ENCODE peak calls at places on chromosomes 4 and X, in five cellular contexts. One of them, this sample, is unnamed.

GRCh38 chr4:74441744-74442143 is 3.2 kb upstream of the AREG start:
- DNase-seq in GM12864: no peak
- DNase-seq in bronchial epithelial cell: peak
- DNase-seq in neural progenitor cell: no peak
- DNase-seq in suprapubic skin: no peak
- DNase-seq in this sample: no peak

GRCh38 chrX:147958316-147958715 is 22.8 kb upstream of the FMR1NB start:
- DNase-seq in GM12864: no peak
- DNase-seq in suprapubic skin: no peak
- DNase-seq in bronchial epithelial cell: peak
- DNase-seq in neural progenitor cell: no peak
- DNase-seq in this sample: no peak

GRCh38 chr4:31045724-31046318 is 325.7 kb downstream of the PCDH7 start:
- DNase-seq in neural progenitor cell: no peak
- DNase-seq in suprapubic skin: no peak
- DNase-seq in bronchial epithelial cell: peak
- DNase-seq in GM12864: no peak
- DNase-seq in this sample: no peak

GRCh38 chr4:106978046-106978774 is 57.9 kb downstream of the DKK2 start:
- DNase-seq in suprapubic skin: no peak
- DNase-seq in GM12864: no peak
- DNase-seq in neural progenitor cell: peak
- DNase-seq in bronchial epithelial cell: no peak
- DNase-seq in this sample: no peak

GRCh38 chr4:151325320-151326246 is at the start of gene SH3D19:
- DNase-seq in neural progenitor cell: peak
- DNase-seq in suprapubic skin: peak
- DNase-seq in GM12864: no peak
- DNase-seq in bronchial epithelial cell: peak
- DNase-seq in this sample: no peak

GRCh38 chr4:74073358-74073757 is 25.6 kb downstream of the CXCL2 start:
- DNase-seq in suprapubic skin: no peak
- DNase-seq in bronchial epithelial cell: no peak
- DNase-seq in neural progenitor cell: no peak
- DNase-seq in GM12864: no peak
- DNase-seq in this sample: no peak

GRCh38 chr4:7929530-7929951 is 10.1 kb downstream of the AFAP1 start:
- DNase-seq in bronchial epithelial cell: peak
- DNase-seq in suprapubic skin: peak
- DNase-seq in neural progenitor cell: peak
- DNase-seq in GM12864: no peak
- DNase-seq in this sample: no peak

GRCh38 chrX:115333446-115333845 is 43.9 kb downstream of the LUZP4 start:
- DNase-seq in suprapubic skin: no peak
- DNase-seq in bronchial epithelial cell: no peak
- DNase-seq in neural progenitor cell: no peak
- DNase-seq in GM12864: no peak
- DNase-seq in this sample: no peak

GRCh38 chr4:151175204-151175603 is 75.8 kb downstream of the RPS3A start:
- DNase-seq in GM12864: no peak
- DNase-seq in bronchial epithelial cell: no peak
- DNase-seq in suprapubic skin: no peak
- DNase-seq in neural progenitor cell: no peak
- DNase-seq in this sample: no peak

GRCh38 chrX:19750028-19750786 is 137.2 kb downstream of the SH3KBP1 start:
- DNase-seq in bronchial epithelial cell: no peak
- DNase-seq in neural progenitor cell: no peak
- DNase-seq in suprapubic skin: no peak
- DNase-seq in GM12864: no peak
- DNase-seq in this sample: no peak

GRCh38 chr4:145618210-145618911 is 824 bp upstream of the MMAA start:
- DNase-seq in GM12864: no peak
- DNase-seq in neural progenitor cell: peak
- DNase-seq in suprapubic skin: no peak
- DNase-seq in bronchial epithelial cell: no peak
- DNase-seq in this sample: no peak

GRCh38 chr4:16597829-16598228 is 300.6 kb downstream of the LDB2 start:
- DNase-seq in neural progenitor cell: peak
- DNase-seq in suprapubic skin: no peak
- DNase-seq in GM12864: no peak
- DNase-seq in bronchial epithelial cell: no peak
- DNase-seq in this sample: no peak

GRCh38 chr4:122831515-122832196 is 5.0 kb downstream of the FGF2 start:
- DNase-seq in bronchial epithelial cell: peak
- DNase-seq in suprapubic skin: no peak
- DNase-seq in neural progenitor cell: no peak
- DNase-seq in GM12864: no peak
- DNase-seq in this sample: no peak

GRCh38 chr4:78776729-78777555 is 792 bp downstream of the BMP2K start:
- DNase-seq in GM12864: no peak
- DNase-seq in neural progenitor cell: peak
- DNase-seq in bronchial epithelial cell: peak
- DNase-seq in suprapubic skin: peak
- DNase-seq in this sample: no peak

GRCh38 chr4:67393699-67394281 is 151.5 kb downstream of the CENPC start:
- DNase-seq in GM12864: no peak
- DNase-seq in neural progenitor cell: peak
- DNase-seq in suprapubic skin: no peak
- DNase-seq in bronchial epithelial cell: peak
- DNase-seq in this sample: no peak

GRCh38 chr4:81260443-81261102 is 45.6 kb upstream of the PRKG2 start:
- DNase-seq in suprapubic skin: no peak
- DNase-seq in GM12864: no peak
- DNase-seq in bronchial epithelial cell: no peak
- DNase-seq in neural progenitor cell: peak
- DNase-seq in this sample: no peak

GRCh38 chr4:1602621-1603412 is 81.3 kb downstream of the FAM53A start:
- DNase-seq in bronchial epithelial cell: no peak
- DNase-seq in suprapubic skin: peak
- DNase-seq in neural progenitor cell: no peak
- DNase-seq in GM12864: no peak
- DNase-seq in this sample: no peak

GRCh38 chrX:1435241-1435900 is 17.3 kb downstream of the ASMTL start:
- DNase-seq in suprapubic skin: peak
- DNase-seq in bronchial epithelial cell: no peak
- DNase-seq in neural progenitor cell: no peak
- DNase-seq in GM12864: no peak
- DNase-seq in this sample: no peak

GRCh38 chr4:147725673-147726072 is 6.2 kb upstream of the ARHGAP10 start:
- DNase-seq in bronchial epithelial cell: peak
- DNase-seq in suprapubic skin: no peak
- DNase-seq in GM12864: no peak
- DNase-seq in neural progenitor cell: no peak
- DNase-seq in this sample: no peak

GRCh38 chrX:27186671-27187070 is 276.5 kb downstream of the PPP4R3C start:
- DNase-seq in suprapubic skin: no peak
- DNase-seq in bronchial epithelial cell: peak
- DNase-seq in neural progenitor cell: peak
- DNase-seq in GM12864: peak
- DNase-seq in this sample: no peak

GRCh38 chr4:99723555-99724450 is 66.2 kb upstream of the C4orf54 start:
- DNase-seq in bronchial epithelial cell: peak
- DNase-seq in neural progenitor cell: no peak
- DNase-seq in GM12864: no peak
- DNase-seq in suprapubic skin: no peak
- DNase-seq in this sample: no peak

DNA sequence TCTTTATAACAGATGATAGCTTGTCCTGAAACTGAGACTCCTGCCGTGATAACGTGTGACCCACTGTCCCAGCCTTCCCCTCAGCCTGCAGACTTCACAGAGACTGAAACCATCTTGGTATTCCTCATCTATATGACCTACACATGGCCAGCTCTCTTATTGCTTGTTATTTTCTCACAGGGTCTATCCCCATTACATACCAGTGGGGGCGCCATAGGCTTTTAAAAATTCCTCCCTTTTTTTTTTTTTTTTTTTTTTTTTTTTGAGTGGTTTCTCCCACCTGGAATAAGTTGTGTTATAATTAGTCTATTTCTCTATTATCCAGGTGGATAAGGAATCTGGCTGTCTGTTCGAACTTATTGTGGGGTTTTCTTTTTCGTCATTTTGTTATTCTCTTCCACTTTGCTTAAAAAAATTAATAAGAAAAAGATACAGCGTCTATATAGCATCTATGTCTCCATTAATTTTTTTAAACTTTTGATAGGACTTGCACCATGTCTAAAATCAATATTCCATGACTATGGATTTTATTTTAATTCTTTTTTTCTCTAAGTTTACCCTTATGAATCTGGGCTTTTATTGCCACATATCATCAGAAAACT is 47.2 kb downstream of the GYG2 start:
- DNase-seq in bronchial epithelial cell: no peak
- DNase-seq in suprapubic skin: no peak
- DNase-seq in neural progenitor cell: peak
- DNase-seq in GM12864: no peak
- DNase-seq in this sample: no peak
- TF ChIP-seq CTCF in bronchial epithelial cell: no peak
- TF ChIP-seq CTCF in suprapubic skin: no peak
- TF ChIP-seq CTCF in neural progenitor cell: peak
- TF ChIP-seq CTCF in GM12864: peak
- TF ChIP-seq CTCF in this sample: no peak

GRCh38 chr4:179307297-179308136 is 1865.3 kb upstream of the AGA start:
- DNase-seq in GM12864: peak
- DNase-seq in neural progenitor cell: peak
- DNase-seq in suprapubic skin: no peak
- DNase-seq in bronchial epithelial cell: peak
- DNase-seq in this sample: no peak
- TF ChIP-seq CTCF in GM12864: peak
- TF ChIP-seq CTCF in neural progenitor cell: peak
- TF ChIP-seq CTCF in suprapubic skin: no peak
- TF ChIP-seq CTCF in bronchial epithelial cell: peak
- TF ChIP-seq CTCF in this sample: no peak

DNA sequence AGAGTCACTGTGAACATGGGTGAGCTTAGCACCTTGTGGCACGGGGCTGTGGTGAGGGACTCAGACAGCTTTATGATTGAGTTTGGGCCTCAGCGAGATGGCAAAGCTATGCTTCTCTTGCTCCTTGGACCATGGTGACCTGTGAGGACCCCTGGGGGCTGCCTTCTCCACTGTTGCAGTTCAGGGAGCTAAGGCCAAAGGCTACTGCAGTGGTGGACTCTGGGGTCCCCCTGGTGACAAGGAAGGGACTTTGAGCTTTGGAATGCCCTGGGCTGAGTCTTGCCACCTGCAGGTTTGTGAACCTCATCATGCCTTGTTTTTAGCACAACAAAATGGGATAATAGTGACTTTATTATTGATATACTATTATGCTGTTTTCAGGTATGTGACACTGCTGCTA is 36.5 kb downstream of the TBL1X start:
- DNase-seq in suprapubic skin: no peak
- DNase-seq in bronchial epithelial cell: no peak
- DNase-seq in GM12864: no peak
- DNase-seq in neural progenitor cell: peak
- DNase-seq in this sample: no peak
- TF ChIP-seq CTCF in suprapubic skin: no peak
- TF ChIP-seq CTCF in bronchial epithelial cell: no peak
- TF ChIP-seq CTCF in GM12864: no peak
- TF ChIP-seq CTCF in neural progenitor cell: no peak
- TF ChIP-seq CTCF in this sample: no peak

GRCh38 chrX:48474127-48474526 is 1.9 kb upstream of the FTSJ1 start:
- DNase-seq in GM12864: no peak
- DNase-seq in bronchial epithelial cell: no peak
- DNase-seq in neural progenitor cell: peak
- DNase-seq in suprapubic skin: no peak
- DNase-seq in this sample: no peak
- TF ChIP-seq CTCF in GM12864: peak
- TF ChIP-seq CTCF in bronchial epithelial cell: peak
- TF ChIP-seq CTCF in neural progenitor cell: peak
- TF ChIP-seq CTCF in suprapubic skin: no peak
- TF ChIP-seq CTCF in this sample: no peak

GRCh38 chr4:139282375-139283075 is 2.5 kb upstream of the MGARP start:
- DNase-seq in suprapubic skin: no peak
- DNase-seq in bronchial epithelial cell: no peak
- DNase-seq in GM12864: no peak
- DNase-seq in neural progenitor cell: no peak
- DNase-seq in this sample: no peak

GRCh38 chr4:139278450-139278849 is 1.6 kb downstream of the MGARP start:
- DNase-seq in suprapubic skin: no peak
- DNase-seq in neural progenitor cell: no peak
- DNase-seq in GM12864: no peak
- DNase-seq in bronchial epithelial cell: no peak
- DNase-seq in this sample: no peak

GRCh38 chr4:139278956-139279722 is 886 bp downstream of the MGARP start:
- DNase-seq in GM12864: no peak
- DNase-seq in suprapubic skin: no peak
- DNase-seq in neural progenitor cell: peak
- DNase-seq in bronchial epithelial cell: no peak
- DNase-seq in this sample: no peak

GRCh38 chr4:139279723-139280620 is at the start of gene MGARP:
- DNase-seq in bronchial epithelial cell: no peak
- DNase-seq in suprapubic skin: no peak
- DNase-seq in neural progenitor cell: peak
- DNase-seq in GM12864: no peak
- DNase-seq in this sample: peak

DNA sequence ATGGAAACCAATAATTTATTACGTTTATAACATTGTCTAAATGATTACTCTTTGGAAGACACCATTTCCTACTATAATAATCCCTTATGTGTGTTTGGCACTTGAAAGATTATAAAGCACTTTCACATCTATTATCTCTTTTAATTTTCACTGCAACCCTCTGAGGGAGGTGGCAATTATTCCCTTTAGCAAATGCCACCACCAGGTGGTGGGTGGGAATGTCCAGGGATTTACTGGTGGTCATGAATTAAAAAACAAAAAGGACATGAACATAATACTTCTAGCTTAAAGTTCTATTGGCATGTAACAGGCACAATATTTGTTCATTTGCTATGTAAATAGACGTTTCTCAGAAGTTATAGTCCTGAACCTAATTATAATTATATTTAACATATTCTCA is 1.2 kb upstream of the MGARP start:
- DNase-seq in neural progenitor cell: no peak
- DNase-seq in bronchial epithelial cell: no peak
- DNase-seq in suprapubic skin: no peak
- DNase-seq in GM12864: no peak
- DNase-seq in this sample: no peak
- TF ChIP-seq CTCF in neural progenitor cell: peak
- TF ChIP-seq CTCF in bronchial epithelial cell: no peak
- TF ChIP-seq CTCF in suprapubic skin: no peak
- TF ChIP-seq CTCF in GM12864: no peak
- TF ChIP-seq CTCF in this sample: no peak

GRCh38 chr4:171814545-171814944 is 1.3 kb downstream of the GALNTL6 start:
- DNase-seq in neural progenitor cell: peak
- DNase-seq in GM12864: no peak
- DNase-seq in bronchial epithelial cell: no peak
- DNase-seq in suprapubic skin: no peak
- DNase-seq in this sample: no peak
- TF ChIP-seq CTCF in neural progenitor cell: no peak
- TF ChIP-seq CTCF in GM12864: no peak
- TF ChIP-seq CTCF in bronchial epithelial cell: no peak
- TF ChIP-seq CTCF in suprapubic skin: no peak
- TF ChIP-seq CTCF in this sample: no peak

GRCh38 chrX:150766351-150767044 is 73.3 kb downstream of the MTMR1 start:
- DNase-seq in GM12864: no peak
- DNase-seq in suprapubic skin: no peak
- DNase-seq in bronchial epithelial cell: no peak
- DNase-seq in neural progenitor cell: no peak
- DNase-seq in this sample: no peak
- TF ChIP-seq CTCF in GM12864: no peak
- TF ChIP-seq CTCF in suprapubic skin: no peak
- TF ChIP-seq CTCF in bronchial epithelial cell: peak
- TF ChIP-seq CTCF in neural progenitor cell: peak
- TF ChIP-seq CTCF in this sample: no peak